ENCODE peak calls at places on chromosome 6, in six cellular contexts. Y, S, N, W, K and A are unnamed samples.

GRCh38 chr6:81515562-81516453 is 236.7 kb downstream of the TENT5A start:
- DNase-seq in N (no peak), K (no peak), S (peak), Y (no peak), W (no peak), A (no peak)

GRCh38 chr6:35948725-35949124 is 27.8 kb upstream of the SRPK1 start:
- DNase-seq in Y (no peak), W (no peak), K (no peak), S (peak), N (peak), A (peak)

GRCh38 chr6:27290065-27290849 is 21.8 kb downstream of the POM121L2 start:
- DNase-seq in N (no peak), K (no peak), W (no peak), Y (no peak), S (peak), A (peak)

GRCh38 chr6:131400054-131400781 is 172.8 kb upstream of the ARG1 start:
- DNase-seq in W (no peak), N (no peak), S (no peak), Y (no peak), K (no peak), A (no peak)

GRCh38 chr6:170008386-170008785 is 257.0 kb downstream of the ERMARD start:
- DNase-seq in K (no peak), S (no peak), Y (no peak), W (no peak), N (no peak), A (no peak)

GRCh38 chr6:5989141-5989723 is 17.5 kb downstream of the NRN1 start:
- DNase-seq in Y (no peak), N (peak), S (no peak), W (no peak), K (no peak), A (no peak)

GRCh38 chr6:3005077-3005476 is 5.4 kb downstream of the NQO2 start:
- DNase-seq in S (no peak), N (no peak), K (no peak), Y (no peak), W (no peak), A (no peak)

GRCh38 chr6:30542915-30543314 is 13.4 kb downstream of the GNL1 start:
- DNase-seq in Y (no peak), N (no peak), S (no peak), K (no peak), W (no peak), A (no peak)

GRCh38 chr6:6227896-6228295 is 92.6 kb downstream of the F13A1 start:
- DNase-seq in K (no peak), N (no peak), S (no peak), Y (no peak), W (no peak), A (no peak)

GRCh38 chr6:169960531-169960890 is 209.1 kb downstream of the ERMARD start:
- DNase-seq in N (no peak), S (no peak), K (no peak), W (no peak), Y (no peak), A (no peak)

GRCh38 chr6:63476302-63476701 is 96.0 kb upstream of the LOC128125822 start:
- DNase-seq in W (no peak), K (no peak), S (peak), Y (no peak), N (peak), A (peak)

GRCh38 chr6:8392569-8392968 is 42.8 kb downstream of the SLC35B3 start:
- DNase-seq in S (peak), N (peak), K (no peak), Y (no peak), W (no peak), A (no peak)